ENCODE peak calls at places on chromosomes 12 and 14, in four cellular contexts. H is occipital lobe, A is T-helper 2 cell, K is chondrocyte. E is an unnamed sample.

GRCh38 chr12:101828463-101829196 is 2.1 kb downstream of the GNPTAB start:
- DNase-seq in H (no peak), A (peak; percentile 18), K (no peak), E (no peak)

GRCh38 chr14:40393143-40393542 is 960.9 kb upstream of the FBXO33 start:
- DNase-seq in H (no peak), A (no peak), K (no peak), E (no peak)

GRCh38 chr12:52801773-52802172 is 5.9 kb upstream of the KRT3 start:
- DNase-seq in H (no peak), A (no peak), K (no peak), E (no peak)

GRCh38 chr12:15446798-15447197 is 124.5 kb downstream of the PTPRO start:
- DNase-seq in H (peak; percentile 18), A (no peak), K (no peak), E (no peak)

GRCh38 chr12:5779401-5779800 is 165.7 kb downstream of the ANO2 start:
- DNase-seq in H (no peak), A (no peak), K (no peak), E (no peak)

GRCh38 chr14:69673099-69673498 is 61.7 kb downstream of the SUSD6 start:
- DNase-seq in H (no peak), A (peak; percentile 84), K (no peak), E (no peak)

GRCh38 chr14:77903233-77903632 is 103.3 kb downstream of the ADCK1 start:
- DNase-seq in H (no peak), A (no peak), K (no peak), E (no peak)

GRCh38 chr12:13187399-13187798 is 9.1 kb upstream of the EMP1 start:
- DNase-seq in H (no peak), A (no peak), K (no peak), E (no peak)

GRCh38 chr12:74119811-74120362 is 417.7 kb upstream of the ATXN7L3B start:
- DNase-seq in H (peak; percentile 25), A (no peak), K (no peak), E (no peak)

GRCh38 chr12:116861331-116861730 is 19.9 kb downstream of the HRK start:
- DNase-seq in H (peak; percentile 78), A (peak; percentile 71), K (no peak), E (peak; percentile 44)

GRCh38 chr12:58414398-58414871 is 473.1 kb downstream of the ATP23 start:
- DNase-seq in H (no peak), A (no peak), K (no peak), E (no peak)

GRCh38 chr12:108638141-108638823 is 4.6 kb upstream of the SELPLG start:
- DNase-seq in H (peak; percentile 24), A (no peak), K (no peak), E (no peak)

GRCh38 chr12:39062266-39062996 is 157.0 kb upstream of the CPNE8 start:
- DNase-seq in H (no peak), A (no peak), K (no peak), E (no peak)

GRCh38 chr14:60981626-60982455 is 796 bp downstream of the SLC38A6 start:
- DNase-seq in H (no peak), A (peak; percentile 32), K (no peak), E (no peak)

GRCh38 chr12:77032406-77032805 is 33.0 kb downstream of the E2F7 start:
- DNase-seq in H (no peak), A (no peak), K (no peak), E (no peak)

GRCh38 chr14:64061115-64061514 is 208.3 kb downstream of the SYNE2 start:
- DNase-seq in H (no peak), A (no peak), K (no peak), E (no peak)

GRCh38 chr14:72948481-72949138 is 22.3 kb downstream of the DCAF4 start:
- DNase-seq in H (peak; percentile 35), A (peak; percentile 52), K (no peak), E (peak; percentile 48)

GRCh38 chr14:74377976-74378690 is 29.9 kb downstream of the VRTN start:
- DNase-seq in H (no peak), A (no peak), K (no peak), E (no peak)

GRCh38 chr12:117042171-117042809 is 56.9 kb downstream of the TESC start:
- DNase-seq in H (no peak), A (no peak), K (no peak), E (no peak)

GRCh38 chr14:63388766-63389431 is 70.2 kb upstream of the GPHB5 start:
- DNase-seq in H (no peak), A (peak; percentile 66), K (no peak), E (peak; percentile 17)

GRCh38 chr12:118850244-118850825 is 131.0 kb upstream of the SRRM4 start:
- DNase-seq in H (no peak), A (peak; percentile 14), K (no peak), E (no peak)

E was measured in activated B cell treated with CpG ODN at 0.5 μM for 24 hours.